ENCODE peak calls at places on chromosomes 6 and 20, in five cellular contexts. One of them, this sample, is unnamed.

GRCh38 chr6:49966334-49966733 is 2.4 kb upstream of the DEFB114 start:
- DNase-seq in RWPE1: no peak
- DNase-seq in pancreas: no peak
- DNase-seq in AG04450: no peak
- DNase-seq in GM13976: no peak
- DNase-seq in this sample: no peak

GRCh38 chr6:25312703-25313102 is 33.5 kb downstream of the CARMIL1 start:
- DNase-seq in GM13976: no peak
- DNase-seq in RWPE1: peak; percentile 36
- DNase-seq in AG04450: no peak
- DNase-seq in pancreas: no peak
- DNase-seq in this sample: no peak

GRCh38 chr6:48904809-48905208 is 558.2 kb downstream of the MMUT start:
- DNase-seq in GM13976: no peak
- DNase-seq in RWPE1: no peak
- DNase-seq in pancreas: no peak
- DNase-seq in AG04450: no peak
- DNase-seq in this sample: no peak

GRCh38 chr6:12545837-12546658 is 170.5 kb upstream of the PHACTR1 start:
- DNase-seq in GM13976: no peak
- DNase-seq in RWPE1: peak; percentile 71
- DNase-seq in AG04450: peak; percentile 43
- DNase-seq in pancreas: no peak
- DNase-seq in this sample: no peak

GRCh38 chr6:109297719-109298118 is 84.5 kb downstream of the CD164 start:
- DNase-seq in RWPE1: no peak
- DNase-seq in AG04450: no peak
- DNase-seq in pancreas: no peak
- DNase-seq in GM13976: no peak
- DNase-seq in this sample: no peak

GRCh38 chr20:38975539-38976120 is 13.5 kb downstream of the DHX35 start:
- DNase-seq in RWPE1: no peak
- DNase-seq in AG04450: no peak
- DNase-seq in GM13976: no peak
- DNase-seq in pancreas: no peak
- DNase-seq in this sample: no peak

GRCh38 chr6:43246301-43247114 is 3.2 kb downstream of the TTBK1 start:
- DNase-seq in GM13976: peak; percentile 73
- DNase-seq in pancreas: peak; percentile 74
- DNase-seq in RWPE1: no peak
- DNase-seq in AG04450: no peak
- DNase-seq in this sample: no peak

GRCh38 chr20:8361008-8361652 is 229.1 kb downstream of the PLCB1 start:
- DNase-seq in AG04450: no peak
- DNase-seq in RWPE1: no peak
- DNase-seq in GM13976: no peak
- DNase-seq in pancreas: no peak
- DNase-seq in this sample: no peak

GRCh38 chr20:53795170-53795569 is 201.5 kb upstream of the ZNF217 start:
- DNase-seq in GM13976: no peak
- DNase-seq in RWPE1: no peak
- DNase-seq in pancreas: no peak
- DNase-seq in AG04450: no peak
- DNase-seq in this sample: no peak

GRCh38 chr20:32201977-32202363 is 5.6 kb downstream of the PLAGL2 start:
- DNase-seq in RWPE1: no peak
- DNase-seq in GM13976: no peak
- DNase-seq in pancreas: no peak
- DNase-seq in AG04450: no peak
- DNase-seq in this sample: no peak

GRCh38 chr6:43308101-43308989 is at the start of gene CRIP3:
- DNase-seq in RWPE1: no peak
- DNase-seq in GM13976: peak; percentile 63
- DNase-seq in pancreas: peak; percentile 49
- DNase-seq in AG04450: no peak
- DNase-seq in this sample: no peak

GRCh38 chr20:45301824-45302251 is 4.8 kb upstream of the RBPJL start:
- DNase-seq in AG04450: no peak
- DNase-seq in pancreas: no peak
- DNase-seq in RWPE1: no peak
- DNase-seq in GM13976: no peak
- DNase-seq in this sample: no peak

GRCh38 chr6:9789201-9789600 is 625.7 kb downstream of the TFAP2A start:
- DNase-seq in RWPE1: no peak
- DNase-seq in GM13976: no peak
- DNase-seq in pancreas: no peak
- DNase-seq in AG04450: no peak
- DNase-seq in this sample: no peak

GRCh38 chr6:111804627-111805235 is 68.5 kb downstream of the FYN start:
- DNase-seq in AG04450: no peak
- DNase-seq in pancreas: no peak
- DNase-seq in GM13976: peak; percentile 34
- DNase-seq in RWPE1: no peak
- DNase-seq in this sample: no peak

GRCh38 chr6:30163090-30163917 is at the start of gene TRIM15:
- DNase-seq in pancreas: no peak
- DNase-seq in AG04450: no peak
- DNase-seq in GM13976: no peak
- DNase-seq in RWPE1: peak; percentile 60
- DNase-seq in this sample: no peak

GRCh38 chr6:116265081-116265829 is 11.4 kb upstream of the TSPYL4 start:
- DNase-seq in GM13976: no peak
- DNase-seq in AG04450: no peak
- DNase-seq in pancreas: no peak
- DNase-seq in RWPE1: no peak
- DNase-seq in this sample: no peak

GRCh38 chr6:46220351-46221220 is 49.8 kb upstream of the ENPP5 start:
- DNase-seq in pancreas: no peak
- DNase-seq in GM13976: peak; percentile 34
- DNase-seq in RWPE1: no peak
- DNase-seq in AG04450: no peak
- DNase-seq in this sample: no peak

GRCh38 chr6:103273048-103273447 is 1586.7 kb downstream of the HACE1 start:
- DNase-seq in AG04450: no peak
- DNase-seq in GM13976: no peak
- DNase-seq in pancreas: no peak
- DNase-seq in RWPE1: no peak
- DNase-seq in this sample: no peak

GRCh38 chr20:36180323-36180722 is 25.8 kb downstream of the EPB41L1 start:
- DNase-seq in pancreas: no peak
- DNase-seq in AG04450: no peak
- DNase-seq in GM13976: no peak
- DNase-seq in RWPE1: no peak
- DNase-seq in this sample: no peak

GRCh38 chr20:38763616-38764015 is 15.4 kb downstream of the ACTR5 start:
- DNase-seq in AG04450: no peak
- DNase-seq in RWPE1: no peak
- DNase-seq in GM13976: no peak
- DNase-seq in pancreas: no peak
- DNase-seq in this sample: no peak

DNA sequence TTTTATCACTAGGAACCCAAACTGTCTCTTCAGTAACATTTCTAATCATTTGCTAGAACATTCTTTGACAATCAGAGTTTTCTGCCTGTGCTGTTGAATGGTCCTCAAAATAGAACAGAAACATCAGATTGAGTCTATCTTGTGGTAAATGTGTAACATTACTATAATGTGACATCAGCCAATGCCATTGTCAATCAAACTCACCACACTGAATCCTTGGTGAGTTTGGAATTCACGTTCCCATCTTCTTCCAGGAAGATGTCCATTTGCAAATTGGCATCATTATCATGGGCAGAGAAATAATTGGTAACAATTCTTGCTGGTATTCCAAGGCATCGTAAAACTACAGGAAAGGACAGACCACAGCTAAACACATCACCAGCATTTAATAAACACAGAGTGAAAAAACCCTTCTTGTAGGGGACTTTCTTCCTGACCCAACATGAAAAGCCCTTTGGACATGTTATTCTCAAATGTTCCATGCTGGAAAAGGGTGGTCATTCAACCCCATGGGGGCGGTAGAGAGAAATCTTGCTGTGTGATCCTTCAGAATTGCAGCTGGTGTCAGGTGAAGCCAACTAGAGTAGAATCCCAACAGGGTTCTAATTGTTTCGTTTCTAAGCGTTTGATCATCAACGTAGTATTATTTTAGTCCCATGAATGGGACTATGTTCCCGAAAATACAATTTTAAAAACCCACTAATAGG is 98.5 kb downstream of the F13A1 start:
- DNase-seq in pancreas: no peak
- DNase-seq in AG04450: no peak
- DNase-seq in RWPE1: no peak
- DNase-seq in GM13976: no peak
- DNase-seq in this sample: no peak
- TF ChIP-seq CTCF in pancreas: no peak
- TF ChIP-seq CTCF in AG04450: no peak
- TF ChIP-seq CTCF in RWPE1: no peak
- TF ChIP-seq CTCF in GM13976: no peak
- TF ChIP-seq CTCF in this sample: peak; percentile 63

DNA sequence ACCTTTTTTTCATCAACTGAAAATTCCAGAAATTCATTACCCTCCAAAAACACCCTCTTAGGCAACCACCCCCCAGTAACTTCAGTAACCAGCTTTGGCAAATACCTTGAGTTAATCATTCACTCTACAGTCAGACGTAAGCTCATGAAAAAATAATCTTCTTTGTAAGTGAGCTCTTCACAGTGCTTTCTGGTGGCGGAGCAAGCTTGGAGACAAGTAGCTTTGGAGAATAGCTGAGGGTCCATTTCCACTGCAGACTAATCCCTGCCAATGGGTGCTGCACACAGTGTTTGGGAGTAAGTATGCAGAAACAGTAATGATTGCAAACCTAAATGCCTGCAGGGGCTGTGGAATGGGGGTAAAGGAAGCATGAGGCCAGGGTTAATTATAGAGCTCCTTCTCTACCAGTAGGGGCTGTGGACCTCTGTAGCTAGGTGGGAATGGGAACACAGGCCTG is 56.8 kb upstream of the HINT3 start:
- DNase-seq in RWPE1: no peak
- DNase-seq in AG04450: no peak
- DNase-seq in GM13976: no peak
- DNase-seq in pancreas: no peak
- DNase-seq in this sample: no peak
- TF ChIP-seq CTCF in RWPE1: no peak
- TF ChIP-seq CTCF in AG04450: no peak
- TF ChIP-seq CTCF in GM13976: no peak
- TF ChIP-seq CTCF in pancreas: peak; percentile 8
- TF ChIP-seq CTCF in this sample: peak; percentile 11

DNA sequence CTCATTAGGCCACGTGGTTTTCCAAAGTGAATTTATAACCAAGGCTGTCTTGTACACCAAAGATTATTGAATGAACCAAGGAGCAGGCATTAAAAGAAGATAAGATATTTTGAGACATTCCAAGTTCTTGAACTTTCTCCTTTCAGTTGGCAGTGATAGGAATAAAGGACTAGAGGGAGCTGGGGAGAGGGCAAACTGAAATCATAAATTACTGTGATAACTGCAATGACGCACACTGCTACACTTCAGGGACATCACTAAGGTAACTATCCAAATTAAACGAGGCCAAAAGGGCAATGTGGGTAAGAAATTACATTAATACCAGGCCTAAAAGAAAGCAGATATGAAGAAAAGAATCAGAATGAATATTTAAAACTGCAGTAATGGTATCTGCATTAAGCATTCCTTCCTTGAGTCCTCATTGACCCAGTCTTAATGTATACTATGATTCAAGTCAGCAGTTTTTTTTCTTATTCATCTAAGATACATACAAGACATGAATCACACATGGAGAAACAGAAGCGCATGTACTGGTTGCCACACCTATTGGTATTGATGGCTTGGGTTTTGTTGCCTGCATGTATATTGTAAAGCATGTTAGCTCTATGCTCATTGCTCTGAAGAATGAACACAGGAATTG is 159.7 kb upstream of the ARG1 start:
- DNase-seq in pancreas: no peak
- DNase-seq in AG04450: no peak
- DNase-seq in RWPE1: no peak
- DNase-seq in GM13976: no peak
- DNase-seq in this sample: no peak
- TF ChIP-seq CTCF in pancreas: no peak
- TF ChIP-seq CTCF in AG04450: no peak
- TF ChIP-seq CTCF in RWPE1: no peak
- TF ChIP-seq CTCF in GM13976: no peak
- TF ChIP-seq CTCF in this sample: no peak

DNA sequence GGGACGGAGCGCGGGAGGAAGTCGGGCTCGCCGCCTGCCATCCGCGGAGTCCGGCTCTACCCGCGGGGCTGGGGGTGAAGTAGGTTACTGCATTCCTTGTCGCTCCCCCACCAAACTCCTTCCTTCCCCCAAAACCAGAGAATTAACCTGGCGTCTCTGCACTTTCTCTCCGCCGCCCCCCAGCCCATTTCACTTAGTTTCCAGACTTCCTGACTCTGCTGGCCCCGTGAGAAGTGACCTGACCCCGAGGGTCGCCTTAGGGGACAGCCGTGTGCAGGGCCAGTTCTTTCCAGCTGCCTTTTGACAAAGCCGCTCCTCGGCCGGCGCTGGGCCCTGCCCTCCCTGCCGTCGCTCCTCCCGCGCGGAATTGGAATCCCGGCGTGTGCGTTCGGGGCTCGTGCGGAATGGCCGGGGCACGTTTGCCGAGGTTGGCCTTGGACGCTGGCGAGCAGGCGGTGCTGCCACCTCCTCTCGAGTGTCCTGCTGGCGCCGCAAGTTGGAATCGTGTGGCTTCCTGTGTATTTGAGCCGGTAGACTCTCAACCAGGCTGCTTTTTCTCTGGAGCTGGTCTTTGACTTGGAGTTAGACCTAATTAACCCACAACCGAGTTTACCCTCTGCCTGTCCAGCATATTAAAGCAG is 650 bp downstream of the DCBLD1 start:
- DNase-seq in pancreas: peak; percentile 74
- DNase-seq in RWPE1: peak; percentile 34
- DNase-seq in GM13976: peak; percentile 49
- DNase-seq in AG04450: no peak
- DNase-seq in this sample: no peak
- TF ChIP-seq CTCF in pancreas: no peak
- TF ChIP-seq CTCF in RWPE1: no peak
- TF ChIP-seq CTCF in GM13976: no peak
- TF ChIP-seq CTCF in AG04450: no peak
- TF ChIP-seq CTCF in this sample: no peak